ENCODE peak calls at places on chromosomes 5 and 9, in nine cellular contexts. W is HCT116; R is COR-L47; V is NCI-H2081; E is erythroblast; U is CD4-positive, CD25-positive, alpha-beta regulatory T cell; L is choroid plexus epithelial cell; G is iris pigment epithelial cell; F is MM.1S. X is an unnamed sample.

GRCh38 chr9:69379250-69379982 is 54.4 kb downstream of the ENTREP1 start:
- DNase-seq in L (peak), V (no peak), E (no peak), G (peak), R (no peak), W (no peak), F (no peak), U (no peak), X (no peak)

GRCh38 chr9:111023090-111023489 is 15.2 kb downstream of the LPAR1 start:
- DNase-seq in E (no peak), U (no peak), R (no peak), V (no peak), W (no peak), L (no peak), G (no peak), F (no peak), X (no peak)

GRCh38 chr5:501040-501832 is 23.0 kb downstream of the SLC9A3 start:
- DNase-seq in F (no peak), E (no peak), G (no peak), R (no peak), V (no peak), L (no peak), U (no peak), W (no peak), X (no peak)

GRCh38 chr5:42855811-42856210 is 44.1 kb upstream of the SELENOP start:
- DNase-seq in R (no peak), W (no peak), F (peak), V (no peak), G (no peak), E (no peak), L (no peak), U (no peak), X (no peak)

GRCh38 chr5:118687085-118687484 is 301.3 kb downstream of the DTWD2 start:
- DNase-seq in G (no peak), F (no peak), U (no peak), W (no peak), V (no peak), E (no peak), L (no peak), R (no peak), X (no peak)

GRCh38 chr5:1999794-2000193 is 117.1 kb upstream of the IRX4 start:
- DNase-seq in G (no peak), V (no peak), E (no peak), R (no peak), F (no peak), L (no peak), U (no peak), W (no peak), X (no peak)

GRCh38 chr5:135490245-135491037 is 38.3 kb upstream of the TIFAB start:
- DNase-seq in R (no peak), F (no peak), E (no peak), L (peak), V (no peak), W (no peak), G (no peak), U (no peak), X (no peak)

GRCh38 chr9:123834907-123835562 is 94.9 kb downstream of the DENND1A start:
- DNase-seq in V (peak), E (no peak), W (no peak), F (peak), L (peak), U (peak), R (no peak), G (peak), X (no peak)

GRCh38 chr5:35129276-35129675 is 81.5 kb upstream of the AGXT2 start:
- DNase-seq in V (no peak), G (peak), R (no peak), L (peak), F (no peak), U (no peak), E (no peak), W (no peak), X (no peak)

GRCh38 chr9:27447036-27447700 is 76.9 kb upstream of the IFNK start:
- DNase-seq in G (no peak), F (no peak), R (peak), W (no peak), E (peak), L (no peak), V (peak), U (no peak), X (no peak)

GRCh38 chr9:86098793-86099694 is at the start of gene GOLM1:
- DNase-seq in V (peak), F (peak), U (peak), E (peak), L (peak), W (no peak), R (peak), G (peak), X (no peak)

GRCh38 chr5:56818409-56819026 is 3.2 kb downstream of the MAP3K1 start:
- DNase-seq in F (no peak), V (no peak), W (no peak), U (no peak), R (no peak), E (peak), G (peak), L (peak), X (no peak)

GRCh38 chr5:142059304-142059940 is 46.6 kb upstream of the GNPDA1 start:
- DNase-seq in V (no peak), L (peak), U (no peak), E (no peak), R (no peak), W (peak), F (no peak), G (peak), X (no peak)

GRCh38 chr9:83472221-83472665 is 66.0 kb downstream of the FRMD3 start:
- DNase-seq in E (no peak), V (no peak), R (peak), G (peak), L (peak), U (no peak), F (no peak), W (no peak), X (peak)

GRCh38 chr9:89676281-89676680 is 71.5 kb downstream of the GADD45G start:
- DNase-seq in F (no peak), W (no peak), U (no peak), G (no peak), E (no peak), L (no peak), V (peak), R (peak), X (no peak)

GRCh38 chr5:135544666-135545045 is 8.9 kb upstream of the NEUROG1 start:
- DNase-seq in G (no peak), L (no peak), W (no peak), R (no peak), U (no peak), V (no peak), F (no peak), E (no peak), X (no peak)

GRCh38 chr9:94865599-94866456 is 139.3 kb downstream of the AOPEP start:
- DNase-seq in L (peak), U (no peak), R (no peak), V (no peak), E (no peak), G (peak), W (no peak), F (no peak), X (no peak)

GRCh38 chr9:116482740-116483139 is 204.4 kb upstream of the TRIM32 start:
- DNase-seq in U (no peak), R (no peak), L (peak), W (no peak), E (no peak), V (no peak), G (no peak), F (no peak), X (no peak)

GRCh38 chr9:129027224-129027684 is 877 bp downstream of the SH3GLB2 start:
- DNase-seq in R (peak), W (no peak), L (no peak), G (no peak), U (no peak), V (no peak), F (no peak), E (no peak), X (no peak)

GRCh38 chr9:95626885-95627558 is 110.3 kb upstream of the PTCH1 start:
- DNase-seq in U (peak), F (no peak), E (no peak), W (no peak), V (no peak), G (peak), L (no peak), R (no peak), X (peak)

GRCh38 chr9:16619341-16619740 is 251.1 kb downstream of the BNC2 start:
- DNase-seq in U (no peak), F (no peak), W (no peak), V (no peak), L (peak), E (no peak), G (no peak), R (no peak), X (no peak)

GRCh38 chr9:78286125-78286524 is 10.8 kb upstream of the PSAT1 start:
- DNase-seq in U (no peak), E (no peak), W (no peak), G (no peak), F (no peak), R (no peak), L (no peak), V (no peak), X (no peak)

GRCh38 chr9:124258765-124259272 is 1.1 kb downstream of the NEK6 start:
- DNase-seq in W (no peak), F (no peak), V (no peak), U (no peak), L (no peak), E (no peak), G (no peak), R (no peak), X (no peak)

GRCh38 chr5:78591227-78591626 is 57.3 kb downstream of the LHFPL2 start:
- DNase-seq in E (no peak), W (peak), F (no peak), U (no peak), R (no peak), G (peak), L (peak), V (no peak), X (no peak)

GRCh38 chr5:54900906-54901725 is 84.3 kb downstream of the ESM1 start:
- DNase-seq in E (no peak), W (no peak), F (no peak), R (no peak), G (peak), L (peak), U (no peak), V (no peak), X (no peak)

GRCh38 chr9:78115073-78115472 is 83.5 kb upstream of the GNAQ start:
- DNase-seq in G (no peak), U (peak), L (no peak), W (no peak), F (peak), R (no peak), V (no peak), E (peak), X (no peak)

GRCh38 chr5:10493884-10494283 is 52.2 kb downstream of the ROPN1L start:
- DNase-seq in F (peak), R (no peak), W (no peak), L (no peak), U (no peak), G (no peak), E (no peak), V (no peak), X (no peak)